ENCODE peak calls at places on chromosomes 16 and 17, in six cellular contexts. R is GM20000, T is thoracic aorta, L is astrocyte of the spinal cord, O is heart right ventricle, U is left ventricle myocardium inferior. W is an unnamed sample.

GRCh38 chr17:67629963-67630320 is 87.8 kb upstream of the NOL11 start:
- DNase-seq in R (peak; percentile 29), T (no peak), L (peak; percentile 71), O (no peak), U (no peak), W (no peak)

GRCh38 chr16:2675714-2676113 is 6.6 kb upstream of the KCTD5 start:
- DNase-seq in R (no peak), T (no peak), L (no peak), O (no peak), U (no peak), W (no peak)

GRCh38 chr17:15273141-15273793 is 8.1 kb upstream of the PMP22 start:
- DNase-seq in R (no peak), T (no peak), L (peak; percentile 90), O (no peak), U (no peak), W (no peak)

GRCh38 chr17:17341452-17341851 is 38.3 kb downstream of the NT5M start:
- DNase-seq in R (no peak), T (no peak), L (no peak), O (no peak), U (no peak), W (no peak)

GRCh38 chr16:64440421-64440831 is 681.4 kb downstream of the CDH11 start:
- DNase-seq in R (no peak), T (no peak), L (peak; percentile 97), O (peak; percentile 7), U (no peak), W (no peak)

GRCh38 chr16:46736695-46737094 is 11.4 kb downstream of the MYLK3 start:
- DNase-seq in R (no peak), T (no peak), L (no peak), O (no peak), U (no peak), W (no peak)

GRCh38 chr16:86319871-86320270 is 190.5 kb upstream of the FOXF1 start:
- DNase-seq in R (no peak), T (no peak), L (no peak), O (no peak), U (no peak), W (no peak)

GRCh38 chr16:87076950-87077749 is 240.0 kb downstream of the C16orf95 start:
- DNase-seq in R (peak; percentile 58), T (no peak), L (peak; percentile 46), O (peak; percentile 29), U (peak; percentile 48), W (no peak)

GRCh38 chr17:17824119-17824779 is 12.5 kb downstream of the SREBF1 start:
- DNase-seq in R (peak; percentile 24), T (no peak), L (no peak), O (no peak), U (no peak), W (no peak)

GRCh38 chr17:2400877-2401425 is at the start of gene MNT:
- DNase-seq in R (peak; percentile 97), T (peak; percentile 76), L (peak; percentile 96), O (peak; percentile 94), U (peak; percentile 94), W (peak; percentile 93)

GRCh38 chr17:73357318-73357717 is 45.5 kb upstream of the CDC42EP4 start:
- DNase-seq in R (no peak), T (no peak), L (no peak), O (peak; percentile 41), U (peak; percentile 45), W (no peak)

GRCh38 chr17:75051941-75052340 is 4.9 kb downstream of the KCTD2 start:
- DNase-seq in R (no peak), T (no peak), L (no peak), O (no peak), U (no peak), W (no peak)

GRCh38 chr16:17306745-17307144 is 164.0 kb downstream of the XYLT1 start:
- DNase-seq in R (no peak), T (no peak), L (no peak), O (no peak), U (no peak), W (no peak)

GRCh38 chr16:87199379-87199778 is 117.8 kb downstream of the C16orf95 start:
- DNase-seq in R (no peak), T (no peak), L (no peak), O (no peak), U (no peak), W (no peak)

GRCh38 chr17:38920374-38921291 is 4.8 kb upstream of the LASP1NB start:
- DNase-seq in R (no peak), T (no peak), L (no peak), O (no peak), U (no peak), W (no peak)

GRCh38 chr17:7213895-7214299 is 5.7 kb downstream of the DLG4 start:
- DNase-seq in R (peak; percentile 70), T (peak; percentile 56), L (peak; percentile 79), O (peak; percentile 78), U (peak; percentile 52), W (peak; percentile 75)

GRCh38 chr16:71255721-71256120 is 25.2 kb upstream of the HYDIN start:
- DNase-seq in R (no peak), T (no peak), L (no peak), O (no peak), U (no peak), W (no peak)

GRCh38 chr17:81252336-81253329 is 13.5 kb downstream of the NDUFAF8 start:
- DNase-seq in R (no peak), T (no peak), L (no peak), O (no peak), U (no peak), W (no peak)

GRCh38 chr16:23160082-23160481 is 10.8 kb upstream of the USP31 start:
- DNase-seq in R (no peak), T (no peak), L (no peak), O (no peak), U (no peak), W (no peak)

GRCh38 chr17:2266865-2267228 is 36.7 kb downstream of the SMG6 start:
- DNase-seq in R (no peak), T (no peak), L (no peak), O (no peak), U (no peak), W (no peak)

GRCh38 chr16:89593841-89594240 is 18.3 kb downstream of the CPNE7 start:
- DNase-seq in R (no peak), T (no peak), L (no peak), O (no peak), U (no peak), W (no peak)

GRCh38 chr17:33508215-33508614 is 215.1 kb upstream of the ASIC2 start:
- DNase-seq in R (no peak), T (no peak), L (no peak), O (no peak), U (no peak), W (no peak)

DNA sequence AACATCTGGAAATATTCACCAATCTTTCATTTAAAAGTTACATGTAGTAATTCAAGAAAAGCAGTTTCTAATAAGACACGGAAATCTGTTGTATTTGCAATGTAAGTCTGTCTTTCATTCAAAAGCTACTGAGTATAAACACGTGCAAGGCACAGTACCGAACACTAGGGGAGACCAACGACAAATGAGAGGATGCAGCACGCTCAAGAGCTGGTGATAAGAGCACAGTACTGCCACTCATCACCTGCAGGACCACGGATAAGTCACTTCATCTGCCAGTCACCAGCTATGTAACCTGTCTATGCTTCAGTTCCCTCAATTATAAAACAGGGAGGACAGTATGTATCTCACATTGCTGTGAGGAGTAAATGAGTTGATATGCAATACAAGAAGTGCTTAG is 67.1 kb downstream of the CLEC18A start:
- DNase-seq in R (peak; percentile 17), T (no peak), L (no peak), O (peak; percentile 33), U (no peak), W (no peak)
- TF ChIP-seq CTCF in R (peak; percentile 1), T (no peak), L (peak; percentile 28), O (peak; percentile 29), U (peak; percentile 43), W (no peak)

GRCh38 chr16:10156111-10156510 is 26.1 kb downstream of the GRIN2A start:
- DNase-seq in R (no peak), T (no peak), L (no peak), O (no peak), U (no peak), W (no peak)
- TF ChIP-seq CTCF in R (no peak), T (no peak), L (no peak), O (no peak), U (no peak), W (no peak)

DNA sequence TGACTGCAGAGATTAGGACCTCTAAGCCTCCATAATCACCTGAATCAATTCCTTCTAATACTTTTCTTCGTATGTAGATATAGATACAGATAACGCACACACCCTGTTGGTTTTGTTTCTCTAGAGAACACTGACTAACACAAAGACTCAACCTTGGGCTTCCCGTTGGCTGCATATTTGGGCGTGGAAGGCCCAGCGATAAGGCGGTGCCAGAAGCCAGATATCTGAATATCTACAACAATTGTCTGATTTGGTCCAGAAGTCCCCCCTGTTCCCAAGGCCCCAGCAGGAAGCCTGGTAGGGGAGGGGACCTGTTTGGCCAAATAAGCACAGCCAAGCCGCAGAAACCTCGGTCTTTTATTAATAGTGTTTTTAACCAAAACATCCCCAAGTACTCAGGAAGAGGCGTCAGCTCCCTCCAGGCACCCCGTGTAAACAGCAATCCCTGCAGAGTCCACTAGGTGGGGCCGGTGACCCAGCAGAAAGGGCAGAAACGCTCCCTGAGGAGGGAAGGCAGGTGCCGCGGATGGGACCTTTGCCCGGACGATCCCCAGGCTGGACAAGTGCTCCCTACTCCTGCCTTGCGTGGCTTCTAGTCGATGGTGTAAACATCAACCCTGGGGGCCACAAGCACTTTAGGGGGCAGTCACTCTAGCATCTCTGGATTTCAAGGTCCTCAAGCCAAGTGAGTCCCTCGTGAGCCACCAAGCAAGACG is 56.9 kb downstream of the ABR start:
- DNase-seq in R (peak; percentile 93), T (no peak), L (peak; percentile 68), O (peak; percentile 90), U (peak; percentile 85), W (peak; percentile 87)
- TF ChIP-seq CTCF in R (peak; percentile 54), T (peak; percentile 97), L (peak; percentile 94), O (peak; percentile 96), U (peak; percentile 93), W (peak; percentile 83)

GRCh38 chr17:44219126-44219635 is 294 bp downstream of the UBTF start:
- DNase-seq in R (peak; percentile 91), T (no peak), L (peak; percentile 59), O (peak; percentile 68), U (peak; percentile 72), W (peak; percentile 78)
- TF ChIP-seq CTCF in R (no peak), T (peak; percentile 66), L (peak; percentile 34), O (peak; percentile 54), U (peak; percentile 59), W (peak; percentile 63)

DNA sequence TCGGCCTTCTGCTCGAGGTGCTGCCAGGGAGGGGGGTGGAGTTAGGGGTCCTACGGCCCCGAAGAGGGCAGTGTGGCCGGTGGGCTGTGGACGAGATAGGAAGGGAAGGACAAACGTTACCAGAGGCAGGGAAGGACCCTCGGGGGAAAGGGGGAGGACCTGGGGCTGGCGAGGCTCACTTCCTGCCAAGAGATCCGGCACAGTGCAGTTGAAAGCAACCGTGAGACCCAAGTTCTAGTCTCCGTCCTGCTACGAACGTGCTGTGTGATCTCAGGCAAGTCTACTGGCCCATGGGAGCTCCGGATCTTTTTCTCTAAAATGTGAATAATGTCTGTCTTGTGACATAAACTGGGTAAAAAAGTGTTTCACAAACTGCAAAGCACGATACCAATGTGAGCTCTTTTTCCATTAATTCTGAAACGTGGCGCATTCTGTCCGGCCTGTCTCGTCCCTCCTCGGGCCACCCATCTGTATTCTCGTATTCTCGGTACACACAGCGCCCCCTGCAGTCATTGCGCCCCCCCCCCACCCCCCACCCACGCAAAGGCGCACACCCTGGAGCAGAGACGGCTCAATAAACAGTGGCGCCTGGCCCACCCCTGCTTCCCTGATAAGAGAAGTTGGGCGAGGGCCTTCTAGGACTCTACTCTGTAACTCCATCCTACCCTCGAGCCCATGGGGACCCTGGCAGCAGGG is 8.8 kb downstream of the CYGB start:
- DNase-seq in R (no peak), T (no peak), L (no peak), O (peak; percentile 64), U (peak; percentile 78), W (no peak)
- TF ChIP-seq CTCF in R (no peak), T (no peak), L (no peak), O (peak; percentile 35), U (no peak), W (no peak)

GRCh38 chr17:20908373-20909273 is 134.2 kb downstream of the USP22 start:
- DNase-seq in R (peak; percentile 91), T (peak; percentile 40), L (peak; percentile 67), O (peak; percentile 92), U (peak; percentile 91), W (peak; percentile 64)
- TF ChIP-seq CTCF in R (peak; percentile 50), T (peak; percentile 50), L (peak; percentile 85), O (peak; percentile 82), U (peak; percentile 75), W (no peak)

W was measured in mesothelial cell of epicardium.